ENCODE peak calls at places on chromosomes 11 and 22, in seven cellular contexts. One of them, this sample, is unnamed.

GRCh38 chr11:9943346-9944110 is 279.7 kb downstream of the SWAP70 start:
- DNase-seq in stimulated activated CD4-positive, alpha-beta T cell treated with anti-CD3 and anti-CD28 coated beads, TNF-alpha, amount 100 ng/mL, for 4 hours: no peak
- DNase-seq in GM12865: no peak
- DNase-seq in myocyte: peak; percentile 1
- DNase-seq in midbrain: no peak
- DNase-seq in aorta: no peak
- DNase-seq in cardiac muscle cell: no peak
- DNase-seq in this sample: no peak

GRCh38 chr22:20172038-20172613 is 21.3 kb upstream of the CCDC188 start:
- DNase-seq in stimulated activated CD4-positive, alpha-beta T cell treated with anti-CD3 and anti-CD28 coated beads, TNF-alpha, amount 100 ng/mL, for 4 hours: no peak
- DNase-seq in midbrain: no peak
- DNase-seq in GM12865: no peak
- DNase-seq in myocyte: no peak
- DNase-seq in aorta: no peak
- DNase-seq in cardiac muscle cell: no peak
- DNase-seq in this sample: no peak

GRCh38 chr11:58575377-58576020 is at the start of gene LPXN:
- DNase-seq in aorta: no peak
- DNase-seq in cardiac muscle cell: no peak
- DNase-seq in midbrain: peak; percentile 50
- DNase-seq in stimulated activated CD4-positive, alpha-beta T cell treated with anti-CD3 and anti-CD28 coated beads, TNF-alpha, amount 100 ng/mL, for 4 hours: no peak
- DNase-seq in GM12865: peak; percentile 85
- DNase-seq in myocyte: peak; percentile 77
- DNase-seq in this sample: peak; percentile 82

GRCh38 chr22:19713650-19714319 is 518 bp upstream of the SEPTIN5 start:
- DNase-seq in cardiac muscle cell: peak; percentile 27
- DNase-seq in stimulated activated CD4-positive, alpha-beta T cell treated with anti-CD3 and anti-CD28 coated beads, TNF-alpha, amount 100 ng/mL, for 4 hours: no peak
- DNase-seq in aorta: peak; percentile 50
- DNase-seq in midbrain: no peak
- DNase-seq in GM12865: no peak
- DNase-seq in myocyte: peak; percentile 34
- DNase-seq in this sample: no peak

GRCh38 chr11:7437706-7438105 is 47.6 kb upstream of the OLFML1 start:
- DNase-seq in GM12865: no peak
- DNase-seq in stimulated activated CD4-positive, alpha-beta T cell treated with anti-CD3 and anti-CD28 coated beads, TNF-alpha, amount 100 ng/mL, for 4 hours: no peak
- DNase-seq in midbrain: no peak
- DNase-seq in aorta: no peak
- DNase-seq in myocyte: no peak
- DNase-seq in cardiac muscle cell: no peak
- DNase-seq in this sample: no peak

GRCh38 chr22:49235463-49236300 is 592.0 kb downstream of the BRD1 start:
- DNase-seq in myocyte: no peak
- DNase-seq in cardiac muscle cell: no peak
- DNase-seq in midbrain: no peak
- DNase-seq in stimulated activated CD4-positive, alpha-beta T cell treated with anti-CD3 and anti-CD28 coated beads, TNF-alpha, amount 100 ng/mL, for 4 hours: no peak
- DNase-seq in GM12865: no peak
- DNase-seq in aorta: no peak
- DNase-seq in this sample: no peak

GRCh38 chr11:124481365-124482323 is 36.1 kb upstream of the OR8B8 start:
- DNase-seq in stimulated activated CD4-positive, alpha-beta T cell treated with anti-CD3 and anti-CD28 coated beads, TNF-alpha, amount 100 ng/mL, for 4 hours: no peak
- DNase-seq in aorta: peak; percentile 40
- DNase-seq in myocyte: peak; percentile 53
- DNase-seq in cardiac muscle cell: peak; percentile 7
- DNase-seq in midbrain: no peak
- DNase-seq in GM12865: peak; percentile 9
- DNase-seq in this sample: peak; percentile 34

GRCh38 chr11:119368121-119369034 is 13.1 kb downstream of the USP2 start:
- DNase-seq in aorta: no peak
- DNase-seq in stimulated activated CD4-positive, alpha-beta T cell treated with anti-CD3 and anti-CD28 coated beads, TNF-alpha, amount 100 ng/mL, for 4 hours: no peak
- DNase-seq in GM12865: no peak
- DNase-seq in cardiac muscle cell: no peak
- DNase-seq in myocyte: peak; percentile 89
- DNase-seq in midbrain: peak; percentile 58
- DNase-seq in this sample: no peak

GRCh38 chr22:46969961-46970360 is 207.5 kb downstream of the TBC1D22A start:
- DNase-seq in cardiac muscle cell: no peak
- DNase-seq in GM12865: no peak
- DNase-seq in aorta: no peak
- DNase-seq in myocyte: no peak
- DNase-seq in stimulated activated CD4-positive, alpha-beta T cell treated with anti-CD3 and anti-CD28 coated beads, TNF-alpha, amount 100 ng/mL, for 4 hours: no peak
- DNase-seq in midbrain: no peak
- DNase-seq in this sample: no peak

GRCh38 chr11:10305262-10305963 is 540 bp downstream of the ADM start:
- DNase-seq in GM12865: no peak
- DNase-seq in aorta: peak; percentile 66
- DNase-seq in cardiac muscle cell: peak; percentile 70
- DNase-seq in stimulated activated CD4-positive, alpha-beta T cell treated with anti-CD3 and anti-CD28 coated beads, TNF-alpha, amount 100 ng/mL, for 4 hours: no peak
- DNase-seq in midbrain: peak; percentile 57
- DNase-seq in myocyte: peak; percentile 57
- DNase-seq in this sample: peak; percentile 27

GRCh38 chr11:63639195-63639832 is 25.1 kb upstream of the PLAAT3 start:
- DNase-seq in aorta: no peak
- DNase-seq in myocyte: peak; percentile 29
- DNase-seq in stimulated activated CD4-positive, alpha-beta T cell treated with anti-CD3 and anti-CD28 coated beads, TNF-alpha, amount 100 ng/mL, for 4 hours: no peak
- DNase-seq in midbrain: peak; percentile 13
- DNase-seq in cardiac muscle cell: no peak
- DNase-seq in GM12865: no peak
- DNase-seq in this sample: peak; percentile 64

GRCh38 chr11:74162688-74163467 is 7.9 kb downstream of the C2CD3 start:
- DNase-seq in myocyte: peak; percentile 90
- DNase-seq in stimulated activated CD4-positive, alpha-beta T cell treated with anti-CD3 and anti-CD28 coated beads, TNF-alpha, amount 100 ng/mL, for 4 hours: no peak
- DNase-seq in aorta: no peak
- DNase-seq in cardiac muscle cell: no peak
- DNase-seq in midbrain: no peak
- DNase-seq in GM12865: peak; percentile 74
- DNase-seq in this sample: no peak

GRCh38 chr11:75668508-75669297 is at the start of gene MAP6:
- DNase-seq in GM12865: peak; percentile 14
- DNase-seq in myocyte: no peak
- DNase-seq in aorta: peak; percentile 56
- DNase-seq in midbrain: peak; percentile 44
- DNase-seq in cardiac muscle cell: peak; percentile 45
- DNase-seq in stimulated activated CD4-positive, alpha-beta T cell treated with anti-CD3 and anti-CD28 coated beads, TNF-alpha, amount 100 ng/mL, for 4 hours: no peak
- DNase-seq in this sample: peak; percentile 18

GRCh38 chr11:74169736-74170458 is 905 bp downstream of the C2CD3 start:
- DNase-seq in cardiac muscle cell: no peak
- DNase-seq in GM12865: no peak
- DNase-seq in myocyte: no peak
- DNase-seq in stimulated activated CD4-positive, alpha-beta T cell treated with anti-CD3 and anti-CD28 coated beads, TNF-alpha, amount 100 ng/mL, for 4 hours: no peak
- DNase-seq in aorta: no peak
- DNase-seq in midbrain: no peak
- DNase-seq in this sample: no peak

GRCh38 chr11:126081915-126082250 is 19.2 kb upstream of the CDON start:
- DNase-seq in GM12865: no peak
- DNase-seq in myocyte: no peak
- DNase-seq in aorta: no peak
- DNase-seq in midbrain: no peak
- DNase-seq in stimulated activated CD4-positive, alpha-beta T cell treated with anti-CD3 and anti-CD28 coated beads, TNF-alpha, amount 100 ng/mL, for 4 hours: no peak
- DNase-seq in cardiac muscle cell: no peak
- DNase-seq in this sample: no peak

GRCh38 chr11:2754008-2754407 is 54.2 kb upstream of the KCNQ1OT1 start:
- DNase-seq in stimulated activated CD4-positive, alpha-beta T cell treated with anti-CD3 and anti-CD28 coated beads, TNF-alpha, amount 100 ng/mL, for 4 hours: no peak
- DNase-seq in midbrain: no peak
- DNase-seq in aorta: peak; percentile 9
- DNase-seq in GM12865: no peak
- DNase-seq in cardiac muscle cell: no peak
- DNase-seq in myocyte: no peak
- DNase-seq in this sample: no peak

GRCh38 chr11:23729088-23729487 is 767.8 kb upstream of the LUZP2 start:
- DNase-seq in myocyte: no peak
- DNase-seq in midbrain: no peak
- DNase-seq in aorta: no peak
- DNase-seq in GM12865: no peak
- DNase-seq in stimulated activated CD4-positive, alpha-beta T cell treated with anti-CD3 and anti-CD28 coated beads, TNF-alpha, amount 100 ng/mL, for 4 hours: no peak
- DNase-seq in cardiac muscle cell: no peak
- DNase-seq in this sample: no peak

GRCh38 chr11:75482931-75483469 is 42.7 kb downstream of the GDPD5 start:
- DNase-seq in midbrain: no peak
- DNase-seq in aorta: no peak
- DNase-seq in stimulated activated CD4-positive, alpha-beta T cell treated with anti-CD3 and anti-CD28 coated beads, TNF-alpha, amount 100 ng/mL, for 4 hours: no peak
- DNase-seq in myocyte: no peak
- DNase-seq in cardiac muscle cell: no peak
- DNase-seq in GM12865: no peak
- DNase-seq in this sample: no peak